ENCODE peak calls at places on chromosomes 1 and 21, in six cellular contexts. B is HFF-Myc, L is tibial artery, O is H54, Y is caudate nucleus, R is pulmonary artery endothelial cell. D is an unnamed sample.
A peak's percentile ranks its signal among the peaks of the same experiment; 100 is the strongest.

GRCh38 chr1:50841791-50842387 is 118.2 kb downstream of the FAF1 start:
- DNase-seq in R (peak; percentile 15), Y (no peak), B (no peak), O (no peak), L (no peak), D (no peak)

GRCh38 chr21:44982558-44983244 is 42.9 kb downstream of the SLX9 start:
- DNase-seq in L (peak; percentile 77), R (peak; percentile 27), B (no peak), Y (no peak), O (no peak), D (no peak)

GRCh38 chr1:209674957-209675566 is at the start of gene G0S2:
- DNase-seq in O (no peak), L (peak; percentile 40), R (no peak), Y (peak; percentile 25), B (no peak), D (peak; percentile 80)

GRCh38 chr1:59016390-59016789 is 232.5 kb upstream of the JUN start:
- DNase-seq in B (no peak), Y (no peak), O (no peak), L (no peak), R (no peak), D (no peak)

GRCh38 chr1:2580691-2581090 is 5.9 kb upstream of the PRXL2B start:
- DNase-seq in O (no peak), R (no peak), L (no peak), B (no peak), Y (no peak), D (no peak)

GRCh38 chr1:162772571-162773154 is 17.8 kb upstream of the HSD17B7 start:
- DNase-seq in L (peak; percentile 65), O (no peak), Y (no peak), R (no peak), B (no peak), D (no peak)

GRCh38 chr1:15610167-15610566 is 7.1 kb upstream of the DDI2 start:
- DNase-seq in L (no peak), R (no peak), O (no peak), B (no peak), Y (no peak), D (no peak)

GRCh38 chr1:118013938-118014337 is 84.4 kb downstream of the WDR3 start:
- DNase-seq in B (no peak), Y (no peak), O (no peak), L (no peak), R (no peak), D (no peak)

GRCh38 chr1:43329995-43330751 is 7.4 kb upstream of the MPL start:
- DNase-seq in B (peak; percentile 79), O (peak; percentile 90), L (peak; percentile 38), R (peak; percentile 55), Y (no peak), D (no peak)

GRCh38 chr1:20172033-20172588 is 13.8 kb upstream of the UBXN10 start:
- DNase-seq in B (no peak), R (no peak), Y (no peak), O (no peak), L (no peak), D (no peak)

GRCh38 chr1:176515310-176515709 is 52.3 kb downstream of the PAPPA2 start:
- DNase-seq in R (no peak), O (peak; percentile 2), L (no peak), Y (no peak), B (no peak), D (no peak)

GRCh38 chr1:58779837-58780585 is 3.8 kb downstream of the JUN start:
- DNase-seq in L (peak; percentile 33), O (no peak), Y (no peak), R (no peak), B (no peak), D (peak; percentile 59)

GRCh38 chr1:63635681-63636080 is 42.5 kb downstream of the PGM1 start:
- DNase-seq in R (no peak), O (no peak), B (no peak), L (no peak), Y (no peak), D (no peak)

GRCh38 chr1:55214214-55214902 is 806 bp downstream of the USP24 start:
- DNase-seq in R (no peak), Y (peak; percentile 18), B (no peak), O (no peak), L (peak; percentile 53), D (peak; percentile 72)

GRCh38 chr1:17181785-17182464 is 23.0 kb upstream of the PADI1 start:
- DNase-seq in B (no peak), Y (no peak), O (no peak), R (no peak), L (no peak), D (no peak)

GRCh38 chr1:65264197-65264929 is 45.0 kb upstream of the DNAJC6 start:
- DNase-seq in O (peak; percentile 44), Y (peak; percentile 47), L (no peak), B (peak; percentile 58), R (no peak), D (peak; percentile 66)

GRCh38 chr21:15730484-15731242 is 881 bp downstream of the USP25 start:
- DNase-seq in O (no peak), B (no peak), R (no peak), L (peak; percentile 26), Y (no peak), D (peak; percentile 67)

GRCh38 chr1:205172729-205173366 is 38.7 kb downstream of the DSTYK start:
- DNase-seq in B (peak; percentile 93), L (no peak), O (peak; percentile 69), Y (no peak), R (no peak), D (no peak)

GRCh38 chr1:177466286-177466685 is 295.5 kb downstream of the BRINP2 start:
- DNase-seq in L (no peak), R (no peak), B (no peak), O (no peak), Y (no peak), D (no peak)

GRCh38 chr1:247506831-247507230 is 29.4 kb downstream of the OR2C3 start:
- DNase-seq in Y (no peak), L (no peak), O (no peak), B (no peak), R (no peak), D (no peak)

GRCh38 chr1:180188103-180188506 is 33.4 kb downstream of the QSOX1 start:
- DNase-seq in O (peak; percentile 51), L (no peak), B (peak; percentile 7), Y (no peak), R (no peak), D (peak; percentile 76)

GRCh38 chr1:77416692-77417450 is 135.1 kb downstream of the AK5 start:
- DNase-seq in L (no peak), Y (no peak), B (no peak), O (no peak), R (no peak), D (no peak)

GRCh38 chr1:230760360-230760827 is 13.2 kb downstream of the CAPN9 start:
- DNase-seq in Y (no peak), R (no peak), O (no peak), B (no peak), L (no peak), D (no peak)

GRCh38 chr1:177902151-177902765 is 67.6 kb downstream of the SEC16B start:
- DNase-seq in L (no peak), O (no peak), Y (no peak), B (no peak), R (no peak), D (no peak)

GRCh38 chr1:105872761-105873286 is 1183.7 kb upstream of the PRMT6 start:
- DNase-seq in R (no peak), Y (no peak), B (no peak), L (no peak), O (no peak), D (no peak)

GRCh38 chr1:37250371-37250770 is 216.1 kb upstream of the GRIK3 start:
- DNase-seq in R (no peak), L (no peak), O (peak; percentile 24), B (no peak), Y (no peak), D (no peak)

GRCh38 chr1:46530311-46530710 is 21.1 kb downstream of the KNCN start:
- DNase-seq in O (no peak), R (no peak), L (no peak), Y (no peak), B (no peak), D (no peak)

GRCh38 chr1:102970496-102971078 is 137.7 kb downstream of the COL11A1 start:
- DNase-seq in O (peak; percentile 7), B (peak; percentile 37), Y (no peak), R (peak; percentile 11), L (no peak), D (no peak)